ENCODE peak calls at places on chromosomes 16 and 17, in five cellular contexts. K is activated T-helper 1 cell treated with Interleukin-2 at 50 U/mL for 16 hours, D is GM10248, B is upper lobe of right lung, N is left kidney. W is an unnamed sample.

GRCh38 chr16:66275795-66276428 is 90.6 kb upstream of the CDH5 start:
- DNase-seq in K (no peak), D (peak), B (no peak), N (peak), W (peak)

GRCh38 chr17:4433515-4434031 is at the start of gene SPNS3:
- DNase-seq in K (no peak), D (peak), B (no peak), N (no peak), W (no peak)

GRCh38 chr17:8793649-8794048 is 5.5 kb downstream of the MFSD6L start:
- DNase-seq in K (no peak), D (no peak), B (no peak), N (no peak), W (no peak)

GRCh38 chr17:45121055-45121454 is 11.3 kb downstream of the PLCD3 start:
- DNase-seq in K (no peak), D (no peak), B (no peak), N (peak), W (no peak)

GRCh38 chr17:71601894-71602504 is 518.8 kb upstream of the SOX9 start:
- DNase-seq in K (no peak), D (no peak), B (no peak), N (no peak), W (no peak)

GRCh38 chr16:22926105-22926751 is 112.3 kb downstream of the HS3ST2 start:
- DNase-seq in K (no peak), D (no peak), B (no peak), N (peak), W (no peak)

GRCh38 chr16:22813946-22814325 is at the start of gene HS3ST2:
- DNase-seq in K (no peak), D (no peak), B (peak), N (peak), W (peak)

GRCh38 chr17:77428901-77429734 is 288.3 kb downstream of the SEC14L1 start:
- DNase-seq in K (no peak), D (no peak), B (peak), N (no peak), W (no peak)

GRCh38 chr17:29294580-29294900 is 592 bp upstream of the NUFIP2 start:
- DNase-seq in K (no peak), D (no peak), B (no peak), N (no peak), W (no peak)

GRCh38 chr17:14756469-14756868 is 455.6 kb downstream of the HS3ST3B1 start:
- DNase-seq in K (no peak), D (no peak), B (no peak), N (peak), W (no peak)

GRCh38 chr16:83356266-83356665 is 451.5 kb upstream of the HSBP1 start:
- DNase-seq in K (no peak), D (peak), B (no peak), N (peak), W (peak)

GRCh38 chr17:62017496-62017895 is 47.6 kb downstream of the MED13 start:
- DNase-seq in K (no peak), D (no peak), B (no peak), N (no peak), W (no peak)

GRCh38 chr17:34412965-34413441 is 50.0 kb upstream of the CCL1 start:
- DNase-seq in K (no peak), D (no peak), B (no peak), N (no peak), W (no peak)

GRCh38 chr16:87100306-87101058 is 216.7 kb downstream of the C16orf95 start:
- DNase-seq in K (no peak), D (no peak), B (no peak), N (peak), W (no peak)

GRCh38 chr17:18985475-18985874 is 19.1 kb downstream of the FAM83G start:
- DNase-seq in K (no peak), D (no peak), B (no peak), N (no peak), W (no peak)

GRCh38 chr17:67390646-67391480 is 13.8 kb downstream of the PITPNC1 start:
- DNase-seq in K (peak), D (peak), B (no peak), N (peak), W (peak)

GRCh38 chr17:68704897-68705296 is 103.7 kb upstream of the FAM20A start:
- DNase-seq in K (no peak), D (no peak), B (no peak), N (no peak), W (no peak)

GRCh38 chr16:85401917-85402766 is 211.0 kb upstream of the GSE1 start:
- DNase-seq in K (no peak), D (no peak), B (peak), N (no peak), W (no peak)

GRCh38 chr16:29756654-29757053 is 10.9 kb upstream of the C16orf54 start:
- DNase-seq in K (no peak), D (no peak), B (no peak), N (no peak), W (no peak)

GRCh38 chr16:87064731-87065720 is 252.2 kb downstream of the C16orf95 start:
- DNase-seq in K (no peak), D (no peak), B (no peak), N (no peak), W (no peak)

GRCh38 chr17:6970992-6971391 is 24.9 kb upstream of the ALOX12 start:
- DNase-seq in K (no peak), D (no peak), B (no peak), N (no peak), W (no peak)

GRCh38 chr17:50257574-50258224 is 16.6 kb upstream of the TMEM92 start:
- DNase-seq in K (no peak), D (peak), B (no peak), N (no peak), W (no peak)

GRCh38 chr16:2814757-2815298 is 2.2 kb upstream of the PRSS21 start:
- DNase-seq in K (no peak), D (no peak), B (peak), N (no peak), W (peak)

GRCh38 chr17:60888812-60889709 is 211.4 kb downstream of the BCAS3 start:
- DNase-seq in K (no peak), D (no peak), B (no peak), N (no peak), W (peak)

GRCh38 chr17:60971515-60972369 is 294.1 kb downstream of the BCAS3 start:
- DNase-seq in K (peak), D (peak), B (no peak), N (peak), W (peak)

GRCh38 chr17:269616-270514 is 82.7 kb downstream of the RPH3AL start:
- DNase-seq in K (no peak), D (no peak), B (peak), N (peak), W (no peak)

GRCh38 chr16:30437511-30438046 is 7.7 kb upstream of the DCTPP1 start:
- DNase-seq in K (no peak), D (no peak), B (no peak), N (no peak), W (peak)

GRCh38 chr16:13110124-13110796 is 208.9 kb downstream of the SHISA9 start:
- DNase-seq in K (no peak), D (no peak), B (no peak), N (peak), W (no peak)

GRCh38 chr17:78143214-78144145 is 2.7 kb upstream of the C17orf99 start:
- DNase-seq in K (no peak), D (no peak), B (no peak), N (no peak), W (no peak)

GRCh38 chr17:79192503-79193500 is 118.2 kb downstream of the ENGASE start:
- DNase-seq in K (no peak), D (peak), B (no peak), N (peak), W (peak)

GRCh38 chr16:67279296-67280089 is at the start of gene PLEKHG4:
- DNase-seq in K (peak), D (peak), B (peak), N (peak), W (peak)

GRCh38 chr17:40538019-40538935 is 27.0 kb downstream of the CCR7 start:
- DNase-seq in K (no peak), D (no peak), B (peak), N (no peak), W (peak)

GRCh38 chr16:85563515-85564276 is 49.4 kb upstream of the GSE1 start:
- DNase-seq in K (no peak), D (no peak), B (peak), N (peak), W (no peak)

GRCh38 chr17:62626719-62627218 is 701 bp upstream of the MRC2 start:
- DNase-seq in K (no peak), D (peak), B (peak), N (peak), W (peak)

GRCh38 chr16:3266873-3267537 is 10.6 kb upstream of the MEFV start:
- DNase-seq in K (no peak), D (no peak), B (no peak), N (peak), W (peak)

GRCh38 chr16:4005281-4005680 is 111.0 kb downstream of the ADCY9 start:
- DNase-seq in K (no peak), D (no peak), B (no peak), N (no peak), W (no peak)

GRCh38 chr17:77445908-77446535 is 305.3 kb downstream of the SEC14L1 start:
- DNase-seq in K (peak), D (no peak), B (no peak), N (no peak), W (no peak)

W was measured in NCI-H69.